ENCODE peak calls at places on chromosomes 3 and 15, in six cellular contexts. One of them, this sample, is unnamed.

GRCh38 chr15:79433610-79434009 is 1.5 kb downstream of the MINAR1 start:
- DNase-seq in PC-9: no peak
- DNase-seq in fibroblast of lung: no peak
- DNase-seq in neural progenitor cell: peak
- DNase-seq in mammary epithelial cell: no peak
- DNase-seq in hepatocyte: no peak
- DNase-seq in this sample: no peak

GRCh38 chr15:34608517-34608916 is 25.1 kb upstream of the GOLGA8B start:
- DNase-seq in mammary epithelial cell: no peak
- DNase-seq in hepatocyte: no peak
- DNase-seq in fibroblast of lung: no peak
- DNase-seq in PC-9: no peak
- DNase-seq in neural progenitor cell: no peak
- DNase-seq in this sample: no peak

GRCh38 chr3:48157950-48158376 is 30.3 kb downstream of the CDC25A start:
- DNase-seq in mammary epithelial cell: peak
- DNase-seq in neural progenitor cell: peak
- DNase-seq in fibroblast of lung: peak
- DNase-seq in hepatocyte: peak
- DNase-seq in PC-9: peak
- DNase-seq in this sample: peak

GRCh38 chr3:164883161-164883560 is 195.1 kb downstream of the SI start:
- DNase-seq in hepatocyte: no peak
- DNase-seq in neural progenitor cell: no peak
- DNase-seq in mammary epithelial cell: no peak
- DNase-seq in fibroblast of lung: no peak
- DNase-seq in PC-9: no peak
- DNase-seq in this sample: no peak

GRCh38 chr3:188133219-188133618 is 20.7 kb upstream of the LPP start:
- DNase-seq in neural progenitor cell: no peak
- DNase-seq in hepatocyte: no peak
- DNase-seq in PC-9: no peak
- DNase-seq in fibroblast of lung: peak
- DNase-seq in mammary epithelial cell: peak
- DNase-seq in this sample: no peak

GRCh38 chr3:63960048-63960711 is 48.0 kb upstream of the SCAANT1 start:
- DNase-seq in fibroblast of lung: peak
- DNase-seq in neural progenitor cell: no peak
- DNase-seq in hepatocyte: no peak
- DNase-seq in mammary epithelial cell: peak
- DNase-seq in PC-9: peak
- DNase-seq in this sample: peak

GRCh38 chr3:184733181-184733580 is 21.3 kb upstream of the MAGEF1 start:
- DNase-seq in fibroblast of lung: no peak
- DNase-seq in mammary epithelial cell: peak
- DNase-seq in hepatocyte: no peak
- DNase-seq in PC-9: peak
- DNase-seq in neural progenitor cell: no peak
- DNase-seq in this sample: no peak

GRCh38 chr3:56986347-56986746 is 74.1 kb upstream of the SPATA12 start:
- DNase-seq in mammary epithelial cell: no peak
- DNase-seq in PC-9: no peak
- DNase-seq in hepatocyte: no peak
- DNase-seq in neural progenitor cell: no peak
- DNase-seq in fibroblast of lung: no peak
- DNase-seq in this sample: no peak

GRCh38 chr3:11118181-11118682 is 36.1 kb upstream of the HRH1 start:
- DNase-seq in mammary epithelial cell: peak
- DNase-seq in hepatocyte: no peak
- DNase-seq in fibroblast of lung: peak
- DNase-seq in PC-9: no peak
- DNase-seq in neural progenitor cell: no peak
- DNase-seq in this sample: no peak

GRCh38 chr3:188830955-188831354 is 340.8 kb upstream of the TPRG1 start:
- DNase-seq in mammary epithelial cell: no peak
- DNase-seq in fibroblast of lung: peak
- DNase-seq in PC-9: no peak
- DNase-seq in neural progenitor cell: no peak
- DNase-seq in hepatocyte: no peak
- DNase-seq in this sample: peak

GRCh38 chr3:45273681-45274515 is 47.8 kb upstream of the TMEM158 start:
- DNase-seq in PC-9: peak
- DNase-seq in fibroblast of lung: no peak
- DNase-seq in mammary epithelial cell: peak
- DNase-seq in neural progenitor cell: no peak
- DNase-seq in hepatocyte: no peak
- DNase-seq in this sample: no peak

GRCh38 chr3:55285156-55285555 is 201.9 kb downstream of the WNT5A start:
- DNase-seq in PC-9: no peak
- DNase-seq in fibroblast of lung: peak
- DNase-seq in neural progenitor cell: no peak
- DNase-seq in mammary epithelial cell: no peak
- DNase-seq in hepatocyte: no peak
- DNase-seq in this sample: no peak

GRCh38 chr3:172059532-172059931 is 20.2 kb downstream of the FNDC3B start:
- DNase-seq in fibroblast of lung: no peak
- DNase-seq in mammary epithelial cell: no peak
- DNase-seq in hepatocyte: no peak
- DNase-seq in neural progenitor cell: no peak
- DNase-seq in PC-9: no peak
- DNase-seq in this sample: no peak

GRCh38 chr3:57464801-57465200 is 79.3 kb downstream of the DNAH12 start:
- DNase-seq in neural progenitor cell: no peak
- DNase-seq in fibroblast of lung: peak
- DNase-seq in PC-9: no peak
- DNase-seq in hepatocyte: no peak
- DNase-seq in mammary epithelial cell: no peak
- DNase-seq in this sample: no peak

GRCh38 chr3:23762214-23763039 is 43.3 kb upstream of the UBE2E1 start:
- DNase-seq in fibroblast of lung: no peak
- DNase-seq in neural progenitor cell: no peak
- DNase-seq in PC-9: no peak
- DNase-seq in mammary epithelial cell: no peak
- DNase-seq in hepatocyte: no peak
- DNase-seq in this sample: no peak

GRCh38 chr3:109059289-109059688 is 58.6 kb downstream of the MORC1 start:
- DNase-seq in neural progenitor cell: no peak
- DNase-seq in PC-9: no peak
- DNase-seq in fibroblast of lung: no peak
- DNase-seq in hepatocyte: no peak
- DNase-seq in mammary epithelial cell: no peak
- DNase-seq in this sample: no peak

GRCh38 chr3:25055981-25056380 is 372.1 kb upstream of the RARB start:
- DNase-seq in fibroblast of lung: no peak
- DNase-seq in hepatocyte: no peak
- DNase-seq in mammary epithelial cell: no peak
- DNase-seq in PC-9: no peak
- DNase-seq in neural progenitor cell: no peak
- DNase-seq in this sample: no peak

GRCh38 chr15:92503889-92504288 is 110.2 kb downstream of the ST8SIA2 start:
- DNase-seq in neural progenitor cell: peak
- DNase-seq in PC-9: no peak
- DNase-seq in hepatocyte: no peak
- DNase-seq in mammary epithelial cell: no peak
- DNase-seq in fibroblast of lung: no peak
- DNase-seq in this sample: peak

GRCh38 chr15:72368315-72368714 is 7.5 kb downstream of the HEXA start:
- DNase-seq in mammary epithelial cell: no peak
- DNase-seq in PC-9: no peak
- DNase-seq in neural progenitor cell: no peak
- DNase-seq in fibroblast of lung: no peak
- DNase-seq in hepatocyte: no peak
- DNase-seq in this sample: no peak

GRCh38 chr3:194380300-194380699 is 10.8 kb upstream of the LRRC15 start:
- DNase-seq in mammary epithelial cell: no peak
- DNase-seq in neural progenitor cell: no peak
- DNase-seq in fibroblast of lung: no peak
- DNase-seq in hepatocyte: no peak
- DNase-seq in PC-9: no peak
- DNase-seq in this sample: no peak

GRCh38 chr15:31974154-31974794 is 56.0 kb upstream of the CHRNA7 start:
- DNase-seq in mammary epithelial cell: no peak
- DNase-seq in PC-9: no peak
- DNase-seq in hepatocyte: no peak
- DNase-seq in fibroblast of lung: no peak
- DNase-seq in neural progenitor cell: peak
- DNase-seq in this sample: no peak

GRCh38 chr3:138434276-138434874 is at the start of gene ESYT3:
- DNase-seq in PC-9: peak
- DNase-seq in fibroblast of lung: peak
- DNase-seq in neural progenitor cell: peak
- DNase-seq in mammary epithelial cell: peak
- DNase-seq in hepatocyte: peak
- DNase-seq in this sample: peak

GRCh38 chr3:30693470-30694120 is 87.2 kb downstream of the TGFBR2 start:
- DNase-seq in fibroblast of lung: peak
- DNase-seq in neural progenitor cell: peak
- DNase-seq in mammary epithelial cell: peak
- DNase-seq in hepatocyte: peak
- DNase-seq in PC-9: peak
- DNase-seq in this sample: peak

GRCh38 chr3:143266512-143266911 is 146.9 kb downstream of the CHST2 start:
- DNase-seq in hepatocyte: no peak
- DNase-seq in fibroblast of lung: peak
- DNase-seq in mammary epithelial cell: no peak
- DNase-seq in PC-9: no peak
- DNase-seq in neural progenitor cell: no peak
- DNase-seq in this sample: no peak

DNA sequence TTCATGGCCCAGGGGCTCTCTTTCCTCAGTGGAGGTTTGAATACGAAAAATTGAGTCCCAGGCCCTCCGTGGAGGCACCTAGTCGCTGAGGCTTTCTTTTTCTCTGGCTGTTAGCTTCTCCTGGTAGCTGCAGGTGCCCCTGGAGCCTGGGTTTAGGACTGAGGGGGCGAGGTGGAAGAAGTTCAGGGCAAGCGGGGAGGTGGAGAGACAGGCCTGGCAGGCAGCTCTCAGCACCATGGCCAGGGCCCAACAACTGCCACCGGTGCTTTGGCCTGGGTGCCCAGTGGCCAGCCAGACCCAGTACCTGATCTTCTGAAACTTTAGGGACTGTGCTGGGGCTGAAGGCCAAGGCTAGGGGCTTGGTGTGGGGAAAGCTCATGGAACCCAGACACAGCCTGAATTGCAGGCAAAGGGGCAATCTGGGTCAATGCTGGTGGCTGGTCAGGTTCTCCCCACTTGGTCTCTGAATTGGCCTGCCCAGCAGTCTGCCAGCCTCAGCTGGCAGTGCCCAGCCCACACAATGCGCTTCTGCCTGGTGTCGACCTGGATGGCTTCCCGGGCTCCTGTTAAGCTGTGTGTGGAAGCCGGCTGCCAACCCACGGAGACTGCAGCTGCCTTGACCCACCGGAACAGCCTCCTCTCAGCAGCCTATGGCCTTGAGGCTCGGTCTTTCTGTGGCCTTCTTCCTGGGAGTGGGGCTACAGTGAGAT is 30.3 kb upstream of the POLG start:
- DNase-seq in mammary epithelial cell: no peak
- DNase-seq in hepatocyte: no peak
- DNase-seq in fibroblast of lung: no peak
- DNase-seq in neural progenitor cell: peak
- DNase-seq in PC-9: no peak
- DNase-seq in this sample: no peak
- TF ChIP-seq EZH2 in mammary epithelial cell: peak
- TF ChIP-seq EZH2 in hepatocyte: no peak
- TF ChIP-seq EZH2 in fibroblast of lung: no peak
- TF ChIP-seq EZH2 in neural progenitor cell: peak
- TF ChIP-seq EZH2 in PC-9: no peak
- TF ChIP-seq EZH2 in this sample: no peak

GRCh38 chr3:159586587-159587202 is 401.9 kb upstream of the IL12A start:
- DNase-seq in neural progenitor cell: peak
- DNase-seq in mammary epithelial cell: peak
- DNase-seq in fibroblast of lung: peak
- DNase-seq in PC-9: peak
- DNase-seq in hepatocyte: peak
- DNase-seq in this sample: peak
- TF ChIP-seq CTCF in neural progenitor cell: peak
- TF ChIP-seq CTCF in mammary epithelial cell: peak
- TF ChIP-seq CTCF in fibroblast of lung: peak
- TF ChIP-seq CTCF in PC-9: peak
- TF ChIP-seq CTCF in hepatocyte: peak
- TF ChIP-seq CTCF in this sample: peak

GRCh38 chr15:41878355-41878699 is 15.5 kb downstream of the SPTBN5 start:
- DNase-seq in neural progenitor cell: no peak
- DNase-seq in mammary epithelial cell: no peak
- DNase-seq in hepatocyte: no peak
- DNase-seq in fibroblast of lung: no peak
- DNase-seq in PC-9: no peak
- DNase-seq in this sample: no peak

GRCh38 chr15:41879321-41879845 is 14.5 kb downstream of the SPTBN5 start:
- DNase-seq in neural progenitor cell: no peak
- DNase-seq in hepatocyte: no peak
- DNase-seq in fibroblast of lung: no peak
- DNase-seq in mammary epithelial cell: no peak
- DNase-seq in PC-9: peak
- DNase-seq in this sample: no peak

GRCh38 chr15:41876689-41877088 is 17.2 kb downstream of the SPTBN5 start:
- DNase-seq in neural progenitor cell: no peak
- DNase-seq in mammary epithelial cell: no peak
- DNase-seq in fibroblast of lung: no peak
- DNase-seq in hepatocyte: no peak
- DNase-seq in PC-9: no peak
- DNase-seq in this sample: no peak

GRCh38 chr15:41876007-41876406 is 17.8 kb downstream of the SPTBN5 start:
- DNase-seq in neural progenitor cell: no peak
- DNase-seq in fibroblast of lung: no peak
- DNase-seq in PC-9: no peak
- DNase-seq in mammary epithelial cell: no peak
- DNase-seq in hepatocyte: no peak
- DNase-seq in this sample: no peak

DNA sequence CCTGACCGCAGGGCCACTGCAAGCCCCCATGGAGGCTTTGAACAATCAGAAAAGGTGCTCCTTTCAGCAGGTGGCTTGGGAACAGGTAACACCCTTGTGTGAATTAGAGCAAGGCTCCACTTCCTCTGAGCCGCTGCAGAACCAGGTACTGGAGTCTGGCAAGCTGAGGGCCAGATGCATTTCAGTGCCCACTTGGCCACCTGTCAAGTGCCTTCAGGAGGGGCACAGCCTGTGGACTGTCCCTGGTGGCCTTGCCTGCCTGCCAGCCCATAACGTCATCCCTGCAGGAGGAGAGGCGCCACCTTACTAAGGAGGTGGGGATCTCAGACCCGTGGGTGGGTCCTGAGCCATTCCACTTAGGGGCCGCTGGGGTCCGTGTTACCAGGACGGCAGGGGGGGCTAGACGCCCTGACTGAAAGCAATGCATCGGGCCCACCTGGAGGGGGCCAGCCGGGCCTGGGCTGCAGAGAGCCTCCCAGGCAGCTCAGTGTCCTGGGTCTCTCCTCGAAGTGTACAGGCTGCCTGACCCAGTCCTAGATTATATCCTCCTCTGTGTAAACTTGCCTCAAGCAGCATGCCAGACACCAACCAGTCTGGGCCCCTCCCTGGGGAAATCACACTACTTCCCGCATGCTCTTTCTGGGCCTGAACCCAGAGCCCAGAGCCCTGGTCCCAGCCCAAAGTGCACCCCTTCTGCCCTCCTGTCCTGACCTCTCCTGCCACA is 16.1 kb downstream of the SPTBN5 start:
- DNase-seq in fibroblast of lung: no peak
- DNase-seq in hepatocyte: no peak
- DNase-seq in PC-9: no peak
- DNase-seq in neural progenitor cell: no peak
- DNase-seq in mammary epithelial cell: no peak
- DNase-seq in this sample: no peak
- H3K4me3 ChIP-seq in fibroblast of lung: no peak
- H3K4me3 ChIP-seq in hepatocyte: no peak
- H3K4me3 ChIP-seq in PC-9: no peak
- H3K4me3 ChIP-seq in neural progenitor cell: no peak
- H3K4me3 ChIP-seq in mammary epithelial cell: no peak
- H3K4me3 ChIP-seq in this sample: no peak

GRCh38 chr3:147424325-147424910 is 15.3 kb downstream of the ZIC1 start:
- DNase-seq in neural progenitor cell: peak
- DNase-seq in hepatocyte: no peak
- DNase-seq in PC-9: no peak
- DNase-seq in mammary epithelial cell: no peak
- DNase-seq in fibroblast of lung: no peak
- DNase-seq in this sample: no peak
- TF ChIP-seq EZH2 in neural progenitor cell: peak
- TF ChIP-seq EZH2 in hepatocyte: no peak
- TF ChIP-seq EZH2 in PC-9: no peak
- TF ChIP-seq EZH2 in mammary epithelial cell: no peak
- TF ChIP-seq EZH2 in fibroblast of lung: no peak
- TF ChIP-seq EZH2 in this sample: no peak